ENCODE peak calls at places on chromosome 12, in ten cellular contexts. M, A, G, B, E, L, O, T, I and H are unnamed samples.

GRCh38 chr12:79547044-79547734 is 143.6 kb downstream of the PAWR start:
- DNase-seq in A (no peak), M (peak; percentile 87), I (peak; percentile 94), E (no peak), L (no peak), T (peak; percentile 64), B (peak; percentile 98), G (no peak), O (peak; percentile 71), H (peak; percentile 34)

GRCh38 chr12:78210894-78211302 is 380.2 kb downstream of the NAV3 start:
- DNase-seq in I (peak; percentile 76), L (no peak), E (no peak), T (peak; percentile 84), G (no peak), M (no peak), B (peak; percentile 77), O (no peak), A (peak; percentile 36), H (no peak)

GRCh38 chr12:58728397-58728796 is 191.9 kb downstream of the LRIG3 start:
- DNase-seq in G (no peak), O (no peak), E (no peak), L (no peak), B (peak; percentile 5), A (no peak), M (no peak), I (no peak), T (no peak), H (no peak)

GRCh38 chr12:107635139-107635538 is 50.5 kb upstream of the PWP1 start:
- DNase-seq in A (no peak), I (no peak), E (no peak), B (no peak), M (no peak), G (no peak), O (no peak), T (peak; percentile 24), L (no peak), H (no peak)

GRCh38 chr12:39502657-39503056 is 59.7 kb upstream of the KIF21A start:
- DNase-seq in B (no peak), I (no peak), A (no peak), O (no peak), E (no peak), G (no peak), M (no peak), L (no peak), T (no peak), H (no peak)

GRCh38 chr12:128205758-128206157 is 61.2 kb upstream of the TMEM132C start:
- DNase-seq in T (no peak), M (no peak), L (no peak), B (no peak), G (no peak), E (no peak), I (no peak), O (no peak), A (no peak), H (no peak)

GRCh38 chr12:31224768-31225448 is 101.0 kb downstream of the SINHCAF start:
- DNase-seq in T (no peak), O (no peak), G (no peak), L (no peak), B (no peak), I (no peak), M (no peak), E (no peak), A (no peak), H (no peak)

GRCh38 chr12:2013111-2013510 is 8.9 kb upstream of the DCP1B start:
- DNase-seq in E (no peak), T (no peak), G (no peak), O (no peak), L (no peak), I (no peak), A (no peak), B (no peak), M (no peak), H (no peak)

GRCh38 chr12:96208346-96208745 is 14.2 kb downstream of the ELK3 start:
- DNase-seq in I (peak; percentile 80), A (no peak), G (no peak), M (no peak), E (no peak), L (no peak), O (no peak), B (peak; percentile 74), T (peak; percentile 85), H (no peak)

GRCh38 chr12:57845478-57846284 is 848 bp downstream of the CTDSP2 start:
- DNase-seq in T (peak; percentile 62), A (peak; percentile 10), L (peak; percentile 81), E (no peak), G (peak; percentile 85), O (peak; percentile 73), M (peak; percentile 83), B (peak; percentile 63), I (peak; percentile 40), H (peak; percentile 77)

GRCh38 chr12:51815571-51815970 is 32.9 kb downstream of the FIGNL2 start:
- DNase-seq in M (no peak), O (no peak), L (no peak), T (no peak), B (no peak), E (no peak), G (no peak), A (no peak), I (no peak), H (no peak)

GRCh38 chr12:27331299-27331926 is 1.2 kb upstream of the BMAL2 start:
- DNase-seq in G (no peak), T (peak; percentile 89), O (no peak), B (peak; percentile 99), M (peak; percentile 57), E (no peak), I (peak; percentile 89), A (no peak), L (no peak), H (no peak)

GRCh38 chr12:121793501-121793835 is at the start of gene RHOF:
- DNase-seq in G (peak; percentile 77), I (no peak), T (no peak), M (no peak), B (no peak), O (no peak), A (no peak), E (no peak), L (peak; percentile 71), H (peak; percentile 73)